ENCODE peak calls at places on chromosomes 6 and 20, in nine cellular contexts. I, U, X, F, H, Q, L, T and Y are unnamed samples.

GRCh38 chr6:134007077-134007476 is 45.3 kb downstream of the SLC2A12 start:
- DNase-seq in T (no peak), F (no peak), H (no peak), I (no peak), Q (no peak), X (no peak), L (no peak), U (peak; percentile 50), Y (no peak)

GRCh38 chr6:67766061-67766460 is 869.0 kb upstream of the ADGRB3 start:
- DNase-seq in I (no peak), U (no peak), L (no peak), T (no peak), X (no peak), H (no peak), Q (no peak), F (no peak), Y (no peak)

GRCh38 chr6:148430897-148431296 is 88.3 kb downstream of the SASH1 start:
- DNase-seq in X (no peak), Q (no peak), U (no peak), H (no peak), I (no peak), T (no peak), F (no peak), L (no peak), Y (no peak)

GRCh38 chr20:40754372-40754943 is 65.4 kb upstream of the MAFB start:
- DNase-seq in I (peak; percentile 48), H (no peak), L (peak; percentile 26), F (no peak), Q (no peak), T (no peak), U (no peak), X (no peak), Y (no peak)

GRCh38 chr6:41080623-41081022 is 7.8 kb downstream of the NFYA start:
- DNase-seq in F (no peak), L (no peak), T (peak; percentile 67), U (no peak), H (no peak), X (no peak), I (no peak), Q (no peak), Y (no peak)

GRCh38 chr6:79630400-79630882 is 688 bp upstream of the SH3BGRL2 start:
- DNase-seq in U (no peak), H (no peak), T (no peak), F (no peak), I (no peak), L (no peak), Q (no peak), X (no peak), Y (no peak)

GRCh38 chr6:104537185-104537584 is 322.5 kb downstream of the HACE1 start:
- DNase-seq in F (no peak), X (no peak), Q (peak; percentile 63), L (no peak), H (no peak), T (no peak), U (peak; percentile 63), I (no peak), Y (no peak)

GRCh38 chr6:136822379-136823127 is at the start of gene PEX7:
- DNase-seq in I (peak; percentile 93), H (peak; percentile 93), T (peak; percentile 94), U (peak; percentile 80), Q (peak; percentile 96), X (peak; percentile 95), L (peak; percentile 92), F (peak; percentile 76), Y (peak; percentile 89)

GRCh38 chr20:56540415-56540814 is 7.4 kb downstream of the FAM209B start:
- DNase-seq in I (no peak), X (no peak), U (no peak), L (no peak), T (no peak), H (no peak), F (no peak), Q (peak; percentile 45), Y (no peak)

GRCh38 chr6:90170601-90171000 is 126.0 kb downstream of the BACH2 start:
- DNase-seq in L (no peak), H (no peak), U (no peak), F (no peak), Q (no peak), I (no peak), T (no peak), X (no peak), Y (no peak)

GRCh38 chr6:135212020-135212806 is 31.1 kb downstream of the MYB start:
- DNase-seq in U (peak; percentile 73), X (no peak), L (no peak), T (no peak), F (no peak), Q (peak; percentile 69), I (no peak), H (no peak), Y (no peak)

GRCh38 chr6:47718571-47718970 is 20.2 kb downstream of the ADGRF4 start:
- DNase-seq in X (no peak), I (no peak), F (no peak), L (no peak), Q (no peak), T (no peak), U (no peak), H (no peak), Y (no peak)

GRCh38 chr20:14189794-14190402 is 147.5 kb downstream of the FLRT3 start:
- DNase-seq in X (peak; percentile 22), Q (peak; percentile 70), H (peak; percentile 25), U (peak; percentile 74), F (peak; percentile 31), L (peak; percentile 67), T (peak; percentile 1), I (peak; percentile 21), Y (peak; percentile 46)

DNA sequence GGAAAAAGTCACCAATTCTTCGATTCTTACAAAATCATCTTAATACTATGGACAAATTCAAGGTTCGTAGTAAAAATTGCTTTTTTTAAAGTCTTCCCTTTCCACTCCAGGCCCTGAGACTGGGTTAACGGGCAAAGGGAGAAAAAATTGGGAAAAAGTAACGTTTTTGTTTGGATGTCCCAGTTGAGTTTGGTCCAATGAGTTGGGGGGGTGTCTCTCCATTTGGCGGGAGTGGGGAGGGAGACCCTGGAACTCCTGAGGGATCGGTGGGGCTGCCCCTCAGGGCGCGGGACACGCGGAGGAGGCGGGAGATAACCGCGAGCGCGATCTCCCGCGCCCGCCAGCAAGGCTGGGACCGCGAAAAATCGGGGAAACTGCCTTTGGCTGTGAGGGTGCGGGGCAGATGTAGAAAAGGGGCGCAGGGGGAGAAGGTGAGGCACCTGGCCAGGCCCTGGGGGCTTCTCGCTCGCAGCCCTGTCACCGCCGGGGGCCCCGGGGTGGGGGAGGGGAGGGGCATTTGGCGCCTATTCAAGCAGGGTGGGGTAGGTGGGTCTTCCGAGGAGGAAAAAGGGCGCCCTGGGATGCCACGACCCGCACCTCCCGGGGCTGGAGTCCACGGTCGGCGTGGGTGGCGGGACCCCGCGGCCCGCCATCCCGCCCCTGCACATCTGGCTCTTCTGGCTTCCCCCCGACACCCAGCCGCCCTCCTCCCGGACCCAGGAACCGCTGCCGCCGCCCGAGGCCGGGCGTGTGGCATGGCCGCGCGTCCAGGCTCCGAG is 663 bp downstream of the FBXO5 start:
- DNase-seq in Q (no peak), U (no peak), X (peak; percentile 26), F (no peak), L (peak; percentile 12), I (peak; percentile 66), T (peak; percentile 44), H (peak; percentile 37), Y (no peak)
- TF ChIP-seq EZH2phosphoT487 in Q (no peak), U (no peak), X (no peak), F (no peak), L (no peak), I (no peak), T (no peak), H (no peak), Y (no peak)

GRCh38 chr6:28105286-28105685 is 19.1 kb upstream of the ZSCAN16 start:
- DNase-seq in T (peak; percentile 56), H (no peak), I (peak; percentile 25), X (peak; percentile 34), F (no peak), Q (peak; percentile 53), U (peak; percentile 34), L (peak; percentile 17), Y (peak; percentile 9)
- TF ChIP-seq EZH2phosphoT487 in T (no peak), H (no peak), I (no peak), X (no peak), F (no peak), Q (no peak), U (no peak), L (no peak), Y (no peak)

DNA sequence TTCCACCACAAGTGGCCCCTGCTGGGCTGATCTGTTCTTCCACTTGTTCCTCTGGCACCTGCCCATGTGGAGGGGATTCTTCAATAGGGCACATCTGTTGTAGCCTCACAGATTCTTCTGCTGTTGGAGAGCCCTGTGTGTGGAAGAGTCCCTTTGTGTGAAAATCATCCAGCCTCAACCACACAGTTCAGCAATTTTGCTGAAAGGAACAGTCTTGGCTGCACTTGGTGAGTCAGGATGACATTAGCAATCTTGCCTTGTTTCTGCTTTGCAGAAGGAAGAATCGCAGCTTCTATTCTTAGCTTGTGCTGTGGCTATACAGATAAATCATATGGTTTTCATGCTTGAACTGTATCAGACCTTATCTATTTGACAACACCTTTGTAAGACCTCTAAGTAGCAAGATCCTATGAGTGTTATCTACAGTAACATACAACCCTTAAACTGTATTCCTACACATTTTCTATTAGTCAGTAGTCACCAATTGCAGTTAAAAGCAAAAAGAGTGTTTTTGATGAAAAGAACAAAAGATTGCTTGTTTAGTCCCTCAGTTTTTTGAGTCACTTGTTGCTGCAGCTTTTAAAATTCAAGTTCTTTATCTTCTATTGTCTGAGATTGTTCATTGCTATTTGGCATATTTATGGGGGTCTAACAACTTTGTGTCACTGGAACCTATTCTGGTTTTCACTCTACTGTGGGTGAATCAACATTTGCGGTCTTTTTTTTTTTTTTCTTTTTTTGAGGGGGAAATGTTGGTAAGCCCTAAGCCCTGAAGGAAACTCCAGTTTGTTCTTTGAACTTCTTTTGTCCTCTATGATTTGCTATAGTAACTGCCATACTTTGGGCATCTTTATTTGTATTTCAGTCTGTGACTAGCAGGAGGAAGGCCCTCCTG is 231.6 kb downstream of the TFAP2B start:
- DNase-seq in T (no peak), Q (no peak), I (no peak), L (no peak), X (no peak), H (no peak), U (peak; percentile 52), F (no peak), Y (no peak)
- TF ChIP-seq EZH2phosphoT487 in T (no peak), Q (no peak), I (no peak), L (no peak), X (no peak), H (no peak), U (no peak), F (no peak), Y (no peak)

GRCh38 chr20:3716195-3716834 is 3.9 kb upstream of the SIGLEC1 start:
- DNase-seq in Q (peak; percentile 66), L (peak; percentile 73), T (peak; percentile 74), X (peak; percentile 84), I (peak; percentile 82), F (peak; percentile 51), H (peak; percentile 76), U (peak; percentile 64), Y (peak; percentile 21)
- TF ChIP-seq EZH2phosphoT487 in Q (no peak), L (no peak), T (no peak), X (no peak), I (no peak), F (no peak), H (no peak), U (no peak), Y (no peak)